ENCODE peak calls at places on chromosomes 2 and 18, in five cellular contexts. P is tibial artery, S is endothelial cell of umbilical vein, I is H1, H is transverse colon. C is an unnamed sample.

GRCh38 chr2:5365871-5366461 is 326.2 kb upstream of the SOX11 start:
- DNase-seq in P (no peak), S (peak; percentile 7), I (peak; percentile 46), H (peak; percentile 12), C (peak; percentile 57)

GRCh38 chr2:196279496-196279895 is 108.1 kb upstream of the STK17B start:
- DNase-seq in P (no peak), S (no peak), I (no peak), H (no peak), C (no peak)

GRCh38 chr2:204261776-204262175 is 283.5 kb upstream of the PARD3B start:
- DNase-seq in P (no peak), S (no peak), I (no peak), H (no peak), C (no peak)

GRCh38 chr2:178008636-178009289 is 63.8 kb downstream of the PDE11A start:
- DNase-seq in P (no peak), S (no peak), I (no peak), H (peak; percentile 34), C (no peak)

GRCh38 chr18:57084331-57085298 is 62.3 kb upstream of the BOD1L2 start:
- DNase-seq in P (no peak), S (no peak), I (no peak), H (no peak), C (no peak)

GRCh38 chr18:61991836-61992235 is 99.0 kb upstream of the RNF152 start:
- DNase-seq in P (no peak), S (no peak), I (no peak), H (no peak), C (no peak)

GRCh38 chr18:44598514-44598913 is 82.2 kb upstream of the SETBP1 start:
- DNase-seq in P (no peak), S (peak; percentile 32), I (no peak), H (no peak), C (no peak)

GRCh38 chr2:219675206-219675605 is 47.8 kb downstream of the SLC4A3 start:
- DNase-seq in P (no peak), S (no peak), I (no peak), H (no peak), C (no peak)

GRCh38 chr18:71630686-71631085 is 913.5 kb downstream of the CBLN2 start:
- DNase-seq in P (no peak), S (peak; percentile 4), I (no peak), H (no peak), C (no peak)

GRCh38 chr2:6352906-6353515 is 512.7 kb downstream of the CMPK2 start:
- DNase-seq in P (no peak), S (no peak), I (peak; percentile 56), H (peak; percentile 71), C (peak; percentile 61)

GRCh38 chr2:84855730-84856129 is 25.2 kb downstream of the TRABD2A start:
- DNase-seq in P (no peak), S (no peak), I (peak; percentile 60), H (no peak), C (no peak)

GRCh38 chr2:6970551-6970950 is 53.3 kb downstream of the RNF144A start:
- DNase-seq in P (no peak), S (no peak), I (no peak), H (no peak), C (no peak)

GRCh38 chr18:77177009-77177408 is 44.4 kb upstream of the MBP start:
- DNase-seq in P (no peak), S (no peak), I (no peak), H (no peak), C (no peak)

GRCh38 chr18:25434771-25435461 is 83.0 kb upstream of the ZNF521 start:
- DNase-seq in P (no peak), S (no peak), I (no peak), H (no peak), C (no peak)

GRCh38 chr2:85828725-85829124 is 60.1 kb downstream of the ST3GAL5 start:
- DNase-seq in P (no peak), S (no peak), I (no peak), H (no peak), C (no peak)

GRCh38 chr18:36083729-36084128 is 16.4 kb upstream of the RPRD1A start:
- DNase-seq in P (no peak), S (no peak), I (no peak), H (no peak), C (no peak)

GRCh38 chr2:54531558-54531957 is 75.4 kb downstream of the SPTBN1 start:
- DNase-seq in P (no peak), S (peak; percentile 58), I (no peak), H (no peak), C (no peak)

GRCh38 chr2:114729025-114729424 is 286.6 kb downstream of the DPP10 start:
- DNase-seq in P (no peak), S (no peak), I (no peak), H (no peak), C (no peak)

GRCh38 chr18:3340015-3340681 is 78.2 kb downstream of the MYL12B start:
- DNase-seq in P (no peak), S (no peak), I (no peak), H (no peak), C (no peak)

DNA sequence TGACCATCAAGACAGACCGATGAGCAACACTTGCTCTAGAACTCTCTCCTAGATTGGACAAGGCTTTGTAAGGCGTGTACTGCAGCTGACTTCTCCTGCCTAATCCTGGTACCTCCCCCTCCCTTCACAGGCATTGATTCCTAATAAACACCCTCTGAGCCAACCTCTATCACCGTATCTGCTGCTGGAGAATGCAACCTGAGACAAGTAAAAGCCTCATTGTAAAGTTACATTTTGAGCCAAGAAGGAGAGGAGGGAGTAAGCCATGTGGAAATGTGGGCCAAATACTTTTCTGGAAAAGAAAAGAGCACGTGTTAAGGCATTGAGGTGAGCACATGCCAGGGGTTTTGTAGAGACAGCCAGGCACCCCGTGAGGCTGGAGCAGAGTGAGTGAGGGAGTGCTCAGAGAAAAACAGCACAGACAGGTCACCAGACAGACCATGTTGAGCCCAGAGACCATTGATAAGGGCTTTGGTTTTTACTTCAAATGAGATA is 2.6 kb upstream of the WDFY1 start:
- DNase-seq in P (no peak), S (no peak), I (no peak), H (no peak), C (no peak)
- H3K4me1 ChIP-seq in P (no peaks in the 10 kb centered on the region), S (peaks cover 14% of the 10 kb centered on the region), I (no peaks in the 10 kb centered on the region), H (peaks cover 52% of the 10 kb centered on the region), C (peaks cover 6% of the 10 kb centered on the region)

GRCh38 chr2:147714582-147714981 is 130.2 kb upstream of the ACVR2A start:
- DNase-seq in P (no peak), S (no peak), I (no peak), H (no peak), C (no peak)

GRCh38 chr2:147713349-147713748 is 131.5 kb upstream of the ACVR2A start:
- DNase-seq in P (no peak), S (no peak), I (no peak), H (no peak), C (no peak)

GRCh38 chr2:147715807-147716206 is 129.0 kb upstream of the ACVR2A start:
- DNase-seq in P (no peak), S (no peak), I (no peak), H (no peak), C (no peak)

GRCh38 chr2:147712051-147712450 is 132.8 kb upstream of the ACVR2A start:
- DNase-seq in P (no peak), S (no peak), I (no peak), H (no peak), C (no peak)

GRCh38 chr2:147716906-147717305 is 127.9 kb upstream of the ACVR2A start:
- DNase-seq in P (no peak), S (no peak), I (no peak), H (no peak), C (no peak)
- H3K4me1 ChIP-seq in P (no peaks in the 10 kb centered on the region), S (no peaks in the 10 kb centered on the region), I (no peaks in the 10 kb centered on the region), H (no peaks in the 10 kb centered on the region), C (no peaks in the 10 kb centered on the region)

GRCh38 chr2:233358864-233359386 is 4.6 kb downstream of the DGKD start:
- DNase-seq in P (no peak), S (no peak), I (no peak), H (peak; percentile 4), C (no peak)
- H3K4me1 ChIP-seq in P (no peaks in the 10 kb centered on the region), S (peaks cover 10% of the 10 kb centered on the region), I (no peaks in the 10 kb centered on the region), H (peaks cover 54% of the 10 kb centered on the region), C (no peaks in the 10 kb centered on the region)

DNA sequence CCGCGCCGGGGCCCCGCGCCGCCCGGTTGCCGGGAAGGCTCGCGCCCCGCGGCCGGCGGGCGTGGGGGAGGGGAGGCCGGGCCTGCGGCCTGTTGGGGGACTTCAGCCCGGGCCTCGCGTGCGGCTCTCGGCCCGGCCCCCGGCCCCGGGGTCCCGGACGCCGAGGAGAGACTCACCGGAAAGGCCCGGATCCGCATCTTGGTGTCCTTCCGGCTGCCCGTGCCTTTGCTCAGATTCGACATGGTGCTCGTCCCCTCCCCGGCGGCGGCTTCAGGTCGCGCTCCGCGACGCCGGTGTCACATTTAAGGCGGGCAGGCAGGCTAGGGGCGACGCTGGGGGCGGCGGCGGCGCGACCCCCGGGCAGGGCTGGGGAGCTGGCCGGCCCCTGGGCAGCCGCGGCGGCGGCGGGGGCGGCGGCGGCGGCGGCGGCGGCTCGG is 377 bp downstream of the CUL3 start:
- DNase-seq in P (peak; percentile 30), S (peak; percentile 16), I (no peak), H (peak; percentile 58), C (no peak)
- H3K4me1 ChIP-seq in P (no peaks in the 10 kb centered on the region), S (peaks cover 22% of the 10 kb centered on the region), I (no peaks in the 10 kb centered on the region), H (peaks cover 50% of the 10 kb centered on the region), C (no peaks in the 10 kb centered on the region)

GRCh38 chr2:105734762-105735538 is 9.8 kb upstream of the NCK2 start:
- DNase-seq in P (no peak), S (no peak), I (no peak), H (no peak), C (no peak)

GRCh38 chr2:105732096-105732495 is 12.6 kb upstream of the NCK2 start:
- DNase-seq in P (no peak), S (no peak), I (no peak), H (no peak), C (no peak)

GRCh38 chr2:105730170-105730569 is 14.5 kb upstream of the NCK2 start:
- DNase-seq in P (no peak), S (no peak), I (no peak), H (no peak), C (no peak)

GRCh38 chr2:105731511-105731910 is 13.2 kb upstream of the NCK2 start:
- DNase-seq in P (no peak), S (no peak), I (no peak), H (no peak), C (no peak)

DNA sequence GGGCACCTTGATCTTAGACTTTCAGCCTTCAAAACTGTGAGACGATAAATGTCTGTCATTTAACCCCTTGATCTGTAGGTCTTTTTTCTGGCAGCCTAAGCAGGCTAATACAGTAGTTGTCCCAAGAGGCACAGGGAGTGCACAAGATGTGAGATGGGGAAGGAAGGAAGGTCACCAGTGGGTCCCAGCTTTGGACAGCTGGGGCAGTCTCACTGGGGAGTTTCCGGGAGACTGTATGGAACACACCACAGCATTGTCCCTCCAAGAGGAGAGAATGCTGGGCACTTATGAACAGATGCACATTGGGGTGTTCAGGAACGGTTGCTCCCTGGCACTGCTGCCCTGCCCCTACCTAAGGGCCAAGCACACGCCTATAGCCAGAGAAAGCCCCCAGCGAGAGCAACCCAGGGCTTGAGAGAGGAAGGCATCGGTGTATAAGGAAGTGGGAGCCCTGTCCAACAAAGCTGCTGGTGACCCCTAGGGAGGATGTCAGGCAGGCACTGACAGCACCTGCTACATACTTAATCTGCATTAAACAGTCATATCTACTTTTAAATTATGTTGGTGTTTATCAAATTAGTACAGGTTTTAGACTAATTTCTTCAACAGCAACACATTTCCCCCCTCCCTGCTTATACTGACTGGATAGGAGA is 11.6 kb upstream of the NCK2 start:
- DNase-seq in P (no peak), S (no peak), I (no peak), H (no peak), C (no peak)
- H3K4me1 ChIP-seq in P (no peaks in the 10 kb centered on the region), S (peaks cover 2% of the 10 kb centered on the region), I (no peaks in the 10 kb centered on the region), H (peaks cover 6% of the 10 kb centered on the region), C (no peaks in the 10 kb centered on the region)

C was measured in iPS DF 6.9.